ENCODE peak calls at places on chromosomes 6 and 20, in nine cellular contexts. X is astrocyte of the spinal cord; I is skeletal muscle cell; O is effector memory CD4-positive, alpha-beta T cell; J is NB4; U is body of pancreas; H is ascending aorta; R is adrenal gland; Q is cardiac fibroblast. V is an unnamed sample.

GRCh38 chr6:40205004-40205403 is 270.7 kb upstream of the MOCS1 start:
- DNase-seq in J (no peak), H (no peak), X (no peak), U (no peak), O (no peak), I (no peak), Q (no peak), R (no peak), V (no peak)

GRCh38 chr20:53074811-53075314 is 102.7 kb downstream of the TSHZ2 start:
- DNase-seq in U (no peak), O (no peak), J (no peak), Q (peak), X (no peak), I (peak), H (no peak), R (no peak), V (peak)

GRCh38 chr6:163095401-163095800 is 319.1 kb upstream of the QKI start:
- DNase-seq in U (no peak), R (peak), O (no peak), H (no peak), J (no peak), I (no peak), Q (no peak), X (no peak), V (no peak)

GRCh38 chr20:54382419-54382818 is 93.0 kb upstream of the DOK5 start:
- DNase-seq in R (no peak), I (no peak), O (no peak), J (no peak), H (no peak), U (no peak), X (no peak), Q (no peak), V (no peak)

GRCh38 chr6:149489967-149490366 is 5.2 kb upstream of the ZC3H12D start:
- DNase-seq in R (no peak), U (no peak), J (no peak), H (no peak), Q (no peak), I (no peak), O (no peak), X (no peak), V (no peak)

GRCh38 chr6:52976591-52977035 is 18.5 kb downstream of the GSTA4 start:
- DNase-seq in I (no peak), H (no peak), Q (no peak), U (peak), J (peak), R (peak), O (no peak), X (no peak), V (no peak)

GRCh38 chr6:153373869-153374268 is 242.8 kb upstream of the RGS17 start:
- DNase-seq in O (no peak), I (no peak), U (no peak), R (no peak), X (no peak), J (no peak), H (no peak), Q (no peak), V (no peak)

GRCh38 chr6:113893866-113894265 is 36.7 kb downstream of the MARCKS start:
- DNase-seq in J (no peak), Q (peak), U (no peak), I (no peak), R (no peak), O (no peak), X (no peak), H (no peak), V (peak)

GRCh38 chr6:163249651-163250101 is 164.8 kb upstream of the QKI start:
- DNase-seq in Q (no peak), O (no peak), H (no peak), X (peak), J (peak), R (no peak), I (no peak), U (no peak), V (no peak)

GRCh38 chr6:88575536-88575935 is 387.9 kb downstream of the RNGTT start:
- DNase-seq in H (no peak), R (peak), O (no peak), X (no peak), U (no peak), I (no peak), Q (no peak), J (no peak), V (no peak)

GRCh38 chr6:155678361-155678760 is 222.7 kb upstream of the NOX3 start:
- DNase-seq in X (peak), H (no peak), U (no peak), Q (no peak), R (no peak), J (no peak), O (no peak), I (no peak), V (no peak)

GRCh38 chr20:20217626-20218025 is 150.3 kb upstream of the INSM1 start:
- DNase-seq in H (no peak), U (no peak), X (no peak), O (no peak), Q (no peak), J (no peak), I (no peak), R (no peak), V (no peak)

GRCh38 chr20:59232618-59233017 is 67.8 kb upstream of the EDN3 start:
- DNase-seq in O (no peak), Q (no peak), U (no peak), R (no peak), J (no peak), X (no peak), H (no peak), I (no peak), V (no peak)

GRCh38 chr20:57751411-57751810 is 41.6 kb upstream of the PMEPA1 start:
- DNase-seq in X (no peak), H (no peak), J (no peak), R (no peak), U (no peak), Q (no peak), O (no peak), I (no peak), V (no peak)

GRCh38 chr20:24742989-24743388 is 206.1 kb upstream of the CST7 start:
- DNase-seq in X (no peak), O (no peak), H (no peak), Q (no peak), R (no peak), U (no peak), I (no peak), J (no peak), V (no peak)

GRCh38 chr20:53623454-53624206 is 30.0 kb upstream of the ZNF217 start:
- DNase-seq in H (peak), R (peak), I (no peak), U (peak), Q (peak), X (peak), O (no peak), J (peak), V (peak)

GRCh38 chr6:168452685-168453377 is 11.8 kb downstream of the SMOC2 start:
- DNase-seq in J (no peak), Q (peak), X (no peak), I (no peak), H (peak), O (no peak), R (no peak), U (no peak), V (no peak)

GRCh38 chr20:9344080-9344920 is 170.1 kb upstream of the LAMP5 start:
- DNase-seq in J (no peak), O (no peak), X (peak), I (peak), Q (peak), R (peak), H (no peak), U (peak), V (peak)

GRCh38 chr20:31644701-31645100 is 7.0 kb downstream of the COX4I2 start:
- DNase-seq in Q (no peak), R (no peak), O (no peak), U (no peak), I (no peak), J (no peak), X (no peak), H (no peak), V (no peak)

GRCh38 chr6:81901589-81901988 is 149.1 kb upstream of the TENT5A start:
- DNase-seq in J (no peak), R (peak), U (peak), X (no peak), H (no peak), Q (peak), O (no peak), I (no peak), V (no peak)

GRCh38 chr6:81939774-81940165 is 187.3 kb upstream of the TENT5A start:
- DNase-seq in J (peak), H (no peak), R (no peak), Q (peak), I (no peak), X (no peak), U (no peak), O (no peak), V (no peak)

GRCh38 chr6:15907914-15908518 is 220.9 kb upstream of the MYLIP start:
- DNase-seq in X (no peak), J (no peak), R (no peak), O (no peak), I (no peak), H (no peak), Q (no peak), U (peak), V (no peak)

GRCh38 chr6:145529582-145529981 is 205.7 kb downstream of the EPM2A start:
- DNase-seq in O (no peak), J (no peak), R (no peak), U (peak), Q (no peak), X (no peak), I (no peak), H (no peak), V (no peak)

GRCh38 chr6:127022297-127022696 is 96.2 kb upstream of the RSPO3 start:
- DNase-seq in I (peak), R (peak), U (peak), O (no peak), J (no peak), Q (peak), X (peak), H (no peak), V (peak)

GRCh38 chr6:54009052-54009654 is 102.1 kb upstream of the MLIP start:
- DNase-seq in Q (no peak), I (no peak), R (no peak), J (no peak), O (no peak), U (no peak), X (no peak), H (no peak), V (no peak)

GRCh38 chr6:54013966-54014365 is 97.3 kb upstream of the MLIP start:
- DNase-seq in H (no peak), X (no peak), Q (no peak), I (no peak), O (no peak), R (no peak), J (no peak), U (no peak), V (no peak)

GRCh38 chr6:54011277-54011648 is 100.0 kb upstream of the MLIP start:
- DNase-seq in O (no peak), U (no peak), X (no peak), Q (no peak), H (no peak), J (no peak), I (no peak), R (no peak), V (no peak)

GRCh38 chr6:54008589-54008988 is 102.7 kb upstream of the MLIP start:
- DNase-seq in O (no peak), I (no peak), X (no peak), J (no peak), R (no peak), H (no peak), Q (no peak), U (no peak), V (no peak)

DNA sequence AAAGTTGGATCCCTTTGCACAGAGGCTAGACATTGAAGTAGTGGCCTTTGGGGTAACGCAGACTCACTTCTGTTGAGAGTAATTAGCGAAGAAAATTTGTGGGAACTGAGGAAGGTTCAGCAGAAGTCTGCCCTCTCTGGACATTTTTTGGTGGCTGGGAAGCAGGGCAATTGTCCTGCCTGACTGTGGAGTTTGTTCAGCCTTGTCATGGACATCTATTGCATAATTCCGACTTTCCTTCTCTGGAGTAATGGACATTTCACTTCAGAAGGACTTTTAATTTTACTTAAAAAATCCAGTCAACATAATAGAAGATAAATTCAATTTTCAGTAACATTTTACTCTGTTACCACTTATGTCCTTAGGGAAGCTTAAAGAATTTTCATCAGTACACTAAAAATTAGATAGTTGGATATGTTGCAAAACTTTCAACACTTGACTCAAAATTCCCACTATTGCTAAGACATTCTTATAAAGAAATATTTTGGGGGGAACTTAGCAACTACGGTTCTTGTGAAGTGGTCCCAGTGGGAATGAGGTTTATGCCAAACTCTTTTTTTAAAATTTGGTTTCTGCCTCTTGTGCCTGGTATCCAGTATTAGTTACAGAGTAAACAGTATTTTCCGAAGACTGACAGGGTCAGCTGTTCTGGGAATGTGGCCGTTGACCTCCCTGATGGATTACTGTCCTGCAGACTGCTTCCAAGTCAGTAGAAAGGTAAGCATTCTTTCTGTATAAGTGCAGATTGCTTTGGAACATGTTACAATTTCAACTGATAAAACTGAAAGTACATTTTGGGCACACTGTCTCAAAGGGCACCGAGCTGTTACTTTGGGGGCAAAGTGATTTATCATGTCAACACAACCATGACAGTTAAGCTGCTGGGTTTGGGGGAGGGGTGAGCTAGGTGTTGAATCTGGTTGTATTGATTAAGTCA is 100.6 kb upstream of the MLIP start:
- DNase-seq in R (no peak), U (no peak), X (no peak), O (no peak), I (peak), H (no peak), Q (peak), J (no peak), V (no peak)
- H3K4me3 ChIP-seq in R (no peak), U (no peak), X (no peak), O (no peak), I (no peak), H (peak), Q (no peak), J (no peak), V (no peak)

DNA sequence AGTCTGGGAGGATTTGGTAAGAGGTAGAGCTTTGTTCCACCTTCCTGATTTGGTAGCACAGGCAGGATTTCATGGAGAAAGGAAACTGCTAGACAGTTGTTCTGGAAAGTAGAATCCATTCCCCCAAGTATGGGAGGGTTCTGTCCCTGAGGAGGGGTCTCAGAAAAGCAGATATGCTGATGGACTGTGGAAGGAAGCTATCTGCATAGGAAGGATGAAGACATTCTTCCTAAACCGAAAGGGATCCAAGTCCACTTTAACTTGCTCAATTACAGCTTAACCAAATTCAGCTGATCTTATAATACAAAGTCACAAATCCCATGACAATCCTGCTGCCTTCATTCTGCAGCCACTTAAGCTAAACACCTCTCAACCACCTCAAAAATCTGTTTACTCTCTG is 2.6 kb downstream of the MAN1A1 start:
- DNase-seq in J (no peak), R (no peak), X (no peak), U (no peak), I (no peak), O (no peak), Q (no peak), H (no peak), V (peak)
- H3K4me3 ChIP-seq in J (no peak), R (peak), X (peak), U (no peak), I (peak), O (no peak), Q (no peak), H (peak), V (peak)

DNA sequence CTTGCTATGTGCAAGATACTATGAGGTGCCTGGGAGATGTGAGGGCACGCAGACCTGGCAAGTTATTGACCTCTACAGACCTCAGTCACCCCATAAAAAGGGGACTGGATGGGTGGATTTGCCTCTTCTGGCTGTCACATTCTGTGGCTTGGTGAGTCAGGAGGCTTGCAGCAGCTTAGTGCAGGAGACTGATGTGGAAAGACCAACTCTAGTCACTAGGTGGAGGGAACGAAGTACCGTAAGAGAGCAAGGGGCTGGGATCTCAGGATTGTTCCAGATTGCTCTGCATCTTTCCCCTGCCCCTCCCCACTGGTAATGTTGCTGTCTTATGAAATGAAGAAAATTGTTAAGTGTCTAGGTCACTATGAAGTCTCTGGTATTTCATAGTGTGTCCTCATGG is 3.3 kb downstream of the MAPRE1 start:
- DNase-seq in X (peak), O (no peak), U (no peak), H (no peak), I (peak), Q (peak), R (peak), J (peak), V (peak)
- H3K4me3 ChIP-seq in X (no peak), O (no peak), U (no peak), H (no peak), I (no peak), Q (no peak), R (no peak), J (peak), V (no peak)

GRCh38 chr6:18609715-18610114 is 222.6 kb downstream of the RNF144B start:
- DNase-seq in R (no peak), Q (no peak), J (no peak), I (no peak), O (no peak), X (no peak), U (no peak), H (no peak), V (no peak)

GRCh38 chr6:18613511-18613910 is 226.4 kb downstream of the RNF144B start:
- DNase-seq in X (no peak), R (no peak), I (no peak), U (no peak), J (no peak), H (no peak), Q (no peak), O (no peak), V (peak)
- H3K4me3 ChIP-seq in X (no peak), R (no peak), I (no peak), U (no peak), J (no peak), H (no peak), Q (no peak), O (no peak), V (no peak)

GRCh38 chr6:22583230-22583629 is 13.9 kb downstream of the HDGFL1 start:
- DNase-seq in Q (no peak), H (no peak), I (no peak), J (no peak), R (no peak), U (no peak), O (no peak), X (no peak), V (no peak)
- H3K4me3 ChIP-seq in Q (no peak), H (no peak), I (no peak), J (no peak), R (no peak), U (no peak), O (no peak), X (no peak), V (no peak)

DNA sequence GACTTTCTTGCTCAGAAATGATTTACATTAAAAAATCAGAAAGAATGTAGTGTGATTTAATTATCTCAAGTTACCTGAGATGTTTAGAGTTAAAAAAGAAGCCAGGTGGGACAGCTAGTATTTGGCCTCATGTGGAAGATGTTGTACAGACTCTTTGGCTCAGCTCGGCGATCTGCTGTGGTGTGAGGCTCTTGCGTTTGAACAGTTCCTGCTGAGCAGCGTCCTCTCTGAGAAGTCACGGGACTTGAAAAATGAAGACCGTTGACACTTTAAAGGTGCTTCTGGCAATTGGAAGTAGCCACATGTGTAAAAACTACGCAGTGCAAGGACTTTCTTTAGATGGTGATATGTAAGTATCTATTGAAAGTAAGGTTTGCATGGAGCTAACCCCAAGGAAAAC is 169.1 kb downstream of the BACH2 start:
- DNase-seq in O (no peak), H (no peak), Q (no peak), U (no peak), J (no peak), I (no peak), R (no peak), X (no peak), V (no peak)
- H3K4me3 ChIP-seq in O (no peak), H (no peak), Q (no peak), U (no peak), J (no peak), I (no peak), R (no peak), X (no peak), V (no peak)

GRCh38 chr6:30283761-30284160 is 43.0 kb upstream of the TRIM39 start:
- DNase-seq in X (no peak), J (peak), I (no peak), Q (no peak), O (no peak), H (no peak), R (no peak), U (no peak), V (no peak)

GRCh38 chr6:30282522-30282921 is 44.2 kb upstream of the TRIM39 start:
- DNase-seq in H (no peak), X (no peak), I (no peak), U (no peak), Q (no peak), J (no peak), O (no peak), R (no peak), V (no peak)

GRCh38 chr6:30287139-30287538 is 39.6 kb upstream of the TRIM39 start:
- DNase-seq in H (no peak), J (no peak), I (no peak), O (no peak), X (no peak), R (no peak), Q (no peak), U (no peak), V (no peak)
- H3K4me3 ChIP-seq in H (no peak), J (no peak), I (no peak), O (no peak), X (no peak), R (no peak), Q (no peak), U (no peak), V (no peak)

V was measured in fibroblast of villous mesenchyme.